ENCODE peak calls at places on chromosomes 7 and 10, in four cellular contexts. M is HepG2, I is H1, Y is GM12878. Q is an unnamed sample. For H3K36me3, the result is how much of the 10 kb centered on the place peaks cover.

GRCh38 chr10:51524041-51524440 is 175.4 kb downstream of the CSTF2T start:
- DNase-seq in M (no peak), Y (no peak), I (no peak), Q (no peak)

GRCh38 chr10:50362547-50363125 is 111.3 kb upstream of the ASAH2 start:
- DNase-seq in M (no peak), I (no peak), Y (peak), Q (no peak)

GRCh38 chr7:129804301-129805085 is 148.3 kb downstream of the UBE2H start:
- DNase-seq in M (no peak), I (no peak), Y (no peak), Q (no peak)

GRCh38 chr7:4871056-4871680 is 9.3 kb upstream of the PAPOLB start:
- DNase-seq in Y (no peak), M (no peak), I (no peak), Q (no peak)

GRCh38 chr7:18458830-18459229 is 36.7 kb upstream of the HDAC9 start:
- DNase-seq in I (no peak), M (no peak), Y (no peak), Q (no peak)

GRCh38 chr10:85139124-85139523 is 810.7 kb downstream of the CCSER2 start:
- DNase-seq in M (no peak), Y (no peak), I (no peak), Q (no peak)

GRCh38 chr10:22849077-22849810 is 78.6 kb upstream of the ARMC3 start:
- DNase-seq in Y (no peak), M (peak), I (no peak), Q (no peak)

GRCh38 chr10:132293416-132294195 is 14.1 kb downstream of the STK32C start:
- DNase-seq in Y (no peak), I (no peak), M (no peak), Q (no peak)

GRCh38 chr10:125866421-125867029 is 14.6 kb downstream of the DHX32 start:
- DNase-seq in M (no peak), Y (no peak), I (no peak), Q (no peak)

GRCh38 chr7:2209146-2209960 is 23.4 kb downstream of the MAD1L1 start:
- DNase-seq in I (peak), Y (peak), M (peak), Q (peak)

GRCh38 chr7:107045195-107045960 is 873 bp downstream of the PRKAR2B start:
- DNase-seq in M (no peak), I (no peak), Y (no peak), Q (no peak)

GRCh38 chr7:2132243-2132642 is 100.5 kb downstream of the MAD1L1 start:
- DNase-seq in M (no peak), Y (no peak), I (no peak), Q (no peak)

GRCh38 chr7:114243019-114243507 is 171.6 kb upstream of the FOXP2 start:
- DNase-seq in Y (no peak), I (no peak), M (no peak), Q (no peak)

GRCh38 chr7:32761451-32762320 is 129.9 kb downstream of the KBTBD2 start:
- DNase-seq in I (peak), Y (no peak), M (no peak), Q (no peak)

DNA sequence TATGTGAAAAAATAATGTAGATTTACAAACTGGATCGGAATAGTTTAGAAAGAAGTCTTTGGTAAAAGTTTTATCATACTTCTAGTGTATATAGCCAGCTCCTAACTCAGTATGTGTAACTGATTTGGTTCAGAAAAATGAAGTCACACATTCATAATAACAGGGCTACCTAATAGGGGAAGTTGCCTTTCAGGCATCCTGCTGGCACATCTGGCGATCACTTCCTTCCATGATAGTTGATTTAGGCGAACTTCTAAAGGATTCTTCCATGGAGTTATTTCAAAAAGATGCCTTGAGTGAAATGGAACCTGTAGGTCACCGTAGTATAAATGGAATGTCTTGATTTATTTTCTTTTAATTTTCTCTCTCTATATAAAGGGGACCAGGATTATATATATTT is 69.1 kb downstream of the SHH start:
- DNase-seq in I (no peak), Y (no peak), M (no peak), Q (no peak)
- H3K36me3 ChIP-seq in I (under half), Y (under half), M (under half), Q (half or more)

DNA sequence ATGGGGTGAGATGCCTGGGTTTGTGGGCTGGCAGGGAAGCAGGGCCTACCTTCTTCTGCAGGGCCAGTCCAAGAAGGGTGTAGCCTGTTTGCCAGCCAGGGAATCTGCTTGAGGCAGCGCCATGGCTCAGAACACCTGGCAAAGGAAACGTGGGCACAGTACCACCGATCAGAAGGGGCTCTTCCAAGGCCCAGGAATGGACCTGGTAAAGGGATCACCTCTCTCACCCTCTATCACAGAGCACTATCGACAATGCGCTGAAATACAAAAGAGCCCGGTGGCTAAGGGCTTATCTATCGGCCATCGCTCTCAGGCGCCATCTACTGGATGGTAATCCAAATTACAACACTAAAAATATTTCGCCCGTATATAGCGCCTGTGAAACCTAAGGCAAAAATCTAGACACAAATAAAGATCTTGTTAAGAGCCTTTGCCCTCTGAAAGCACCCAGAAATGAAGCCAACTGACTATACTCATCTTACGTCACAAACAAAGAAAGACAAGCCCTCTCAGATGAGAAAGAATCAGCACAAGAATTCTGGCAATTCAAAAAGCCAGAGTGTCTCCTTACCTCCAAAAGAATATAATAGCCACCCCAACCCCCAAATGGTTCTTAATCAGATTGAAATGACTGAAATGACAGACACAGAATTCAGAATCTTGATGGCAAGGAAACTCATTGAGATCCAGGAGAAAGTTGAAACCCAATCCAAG is 217.8 kb upstream of the HPS1 start:
- DNase-seq in M (peak), Y (peak), I (peak), Q (peak)
- TF ChIP-seq SUZ12 in M (no peak), Y (no peak), I (no peak), Q (no peak)

GRCh38 chr10:100155936-100156335 is 29.9 kb downstream of the ERLIN1 start:
- DNase-seq in M (no peak), I (no peak), Y (no peak), Q (no peak)
- H3K36me3 ChIP-seq in M (under half), I (under half), Y (under half), Q (under half)

GRCh38 chr7:140358024-140358770 is 40.1 kb downstream of the SLC37A3 start:
- DNase-seq in Y (no peak), I (no peak), M (no peak), Q (no peak)

GRCh38 chr7:140360697-140361229 is 37.6 kb downstream of the SLC37A3 start:
- DNase-seq in I (no peak), M (no peak), Y (no peak), Q (no peak)

GRCh38 chr7:140358771-140359095 is 39.6 kb downstream of the SLC37A3 start:
- DNase-seq in I (no peak), M (no peak), Y (no peak), Q (no peak)
- TF ChIP-seq SUZ12 in I (no peak), M (no peak), Y (no peak), Q (no peak)

GRCh38 chr10:79308969-79309665 is 38.2 kb upstream of the PPIF start:
- DNase-seq in M (no peak), Y (no peak), I (no peak), Q (no peak)

GRCh38 chr10:79310217-79310865 is 36.9 kb upstream of the PPIF start:
- DNase-seq in M (no peak), Y (no peak), I (no peak), Q (no peak)

GRCh38 chr10:79312601-79313187 is 34.6 kb upstream of the PPIF start:
- DNase-seq in I (no peak), M (no peak), Y (no peak), Q (no peak)

GRCh38 chr10:79311581-79312407 is 35.5 kb upstream of the PPIF start:
- DNase-seq in I (no peak), Y (no peak), M (no peak), Q (no peak)

GRCh38 chr10:79310911-79311573 is 36.2 kb upstream of the PPIF start:
- DNase-seq in M (no peak), Y (no peak), I (no peak), Q (no peak)
- H3K36me3 ChIP-seq in M (under half), Y (under half), I (under half), Q (half or more)

GRCh38 chr7:69656890-69657289 is 58.6 kb downstream of the AUTS2 start:
- DNase-seq in M (no peak), Y (no peak), I (no peak), Q (no peak)
- TF ChIP-seq SUZ12 in M (no peak), Y (no peak), I (no peak), Q (no peak)

Q was measured in NT2/D1.